ENCODE peak calls at places on chromosomes 1 and 21, in nine cellular contexts. A is IMR-90; Q is esophagus squamous epithelium; N is endothelial cell of umbilical vein; O is stomach; J is brain microvascular endothelial cell; Z is H9; Y is WTC11; W is CD8-positive, alpha-beta T cell. M is an unnamed sample.

GRCh38 chr21:43866233-43866632 is 1.2 kb downstream of the AGPAT3 start:
- DNase-seq in A (peak), Q (no peak), N (no peak), O (no peak), J (peak), Z (no peak), Y (no peak), W (peak), M (no peak)

GRCh38 chr1:91742848-91743292 is 143.1 kb downstream of the TGFBR3 start:
- DNase-seq in A (peak), Q (no peak), N (peak), O (no peak), J (peak), Z (no peak), Y (no peak), W (no peak), M (no peak)

GRCh38 chr1:110438883-110439282 is 12.1 kb upstream of the PROK1 start:
- DNase-seq in A (peak), Q (no peak), N (peak), O (no peak), J (no peak), Z (no peak), Y (no peak), W (no peak), M (no peak)

GRCh38 chr21:43204638-43205037 is 35.8 kb downstream of the CRYAA start:
- DNase-seq in A (no peak), Q (no peak), N (no peak), O (no peak), J (no peak), Z (no peak), Y (no peak), W (no peak), M (peak)

GRCh38 chr1:190578015-190578414 is 100.4 kb upstream of the BRINP3 start:
- DNase-seq in A (no peak), Q (no peak), N (no peak), O (no peak), J (no peak), Z (no peak), Y (no peak), W (no peak), M (no peak)

GRCh38 chr21:31151682-31152081 is 113.4 kb upstream of the KRTAP19-8 start:
- DNase-seq in A (no peak), Q (no peak), N (no peak), O (no peak), J (no peak), Z (no peak), Y (no peak), W (no peak), M (no peak)

GRCh38 chr1:10788592-10789006 is 7.8 kb downstream of the CASZ1 start:
- DNase-seq in A (no peak), Q (no peak), N (peak), O (peak), J (no peak), Z (peak), Y (peak), W (no peak), M (no peak)

GRCh38 chr1:157494093-157494492 is 58.2 kb downstream of the FCRL5 start:
- DNase-seq in A (no peak), Q (no peak), N (no peak), O (no peak), J (no peak), Z (no peak), Y (no peak), W (no peak), M (no peak)

GRCh38 chr1:196896355-196896754 is 8.5 kb downstream of the CFHR4 start:
- DNase-seq in A (no peak), Q (no peak), N (no peak), O (no peak), J (no peak), Z (no peak), Y (no peak), W (no peak), M (no peak)

GRCh38 chr1:235403598-235403997 is 36.4 kb downstream of the TBCE start:
- DNase-seq in A (no peak), Q (no peak), N (no peak), O (no peak), J (no peak), Z (no peak), Y (no peak), W (no peak), M (no peak)

GRCh38 chr1:61742620-61743431 is 546 bp downstream of the PATJ start:
- DNase-seq in A (peak), Q (no peak), N (peak), O (peak), J (no peak), Z (peak), Y (peak), W (no peak), M (peak)

GRCh38 chr1:204073837-204074273 is 940 bp downstream of the SOX13 start:
- DNase-seq in A (no peak), Q (no peak), N (no peak), O (no peak), J (no peak), Z (no peak), Y (no peak), W (no peak), M (no peak)

GRCh38 chr1:204075116-204075636 is 2.3 kb downstream of the SOX13 start:
- DNase-seq in A (no peak), Q (no peak), N (no peak), O (peak), J (no peak), Z (no peak), Y (no peak), W (no peak), M (no peak)

GRCh38 chr1:204070895-204071294 is 2.0 kb upstream of the SOX13 start:
- DNase-seq in A (no peak), Q (no peak), N (no peak), O (no peak), J (no peak), Z (no peak), Y (no peak), W (no peak), M (no peak)

GRCh38 chr1:204074274-204075115 is 1.6 kb downstream of the SOX13 start:
- DNase-seq in A (peak), Q (no peak), N (peak), O (peak), J (peak), Z (peak), Y (no peak), W (no peak), M (no peak)

GRCh38 chr1:204072951-204073836 is at the start of gene SOX13:
- DNase-seq in A (peak), Q (no peak), N (peak), O (peak), J (peak), Z (peak), Y (peak), W (no peak), M (no peak)
- TF ChIP-seq CTCF in A (peak), Q (no peak), N (peak), O (no peak), J (peak), Z (peak), Y (no peak), W (no peak), M (peak)

GRCh38 chr1:214584805-214585766 is 17.9 kb upstream of the CENPF start:
- DNase-seq in A (peak), Q (no peak), N (peak), O (no peak), J (no peak), Z (no peak), Y (no peak), W (no peak), M (no peak)
- TF ChIP-seq CTCF in A (peak), Q (peak), N (peak), O (no peak), J (peak), Z (peak), Y (peak), W (peak), M (peak)

GRCh38 chr1:5505944-5506343 is 486.3 kb downstream of the NPHP4 start:
- DNase-seq in A (no peak), Q (no peak), N (no peak), O (no peak), J (no peak), Z (no peak), Y (no peak), W (no peak), M (no peak)

GRCh38 chr1:5502310-5503194 is 489.7 kb downstream of the NPHP4 start:
- DNase-seq in A (no peak), Q (no peak), N (no peak), O (no peak), J (no peak), Z (no peak), Y (no peak), W (no peak), M (no peak)

GRCh38 chr1:5506634-5507033 is 485.6 kb downstream of the NPHP4 start:
- DNase-seq in A (no peak), Q (no peak), N (no peak), O (no peak), J (no peak), Z (no peak), Y (no peak), W (no peak), M (no peak)

GRCh38 chr1:5503556-5504363 is 488.5 kb downstream of the NPHP4 start:
- DNase-seq in A (no peak), Q (no peak), N (no peak), O (no peak), J (no peak), Z (no peak), Y (no peak), W (no peak), M (no peak)

DNA sequence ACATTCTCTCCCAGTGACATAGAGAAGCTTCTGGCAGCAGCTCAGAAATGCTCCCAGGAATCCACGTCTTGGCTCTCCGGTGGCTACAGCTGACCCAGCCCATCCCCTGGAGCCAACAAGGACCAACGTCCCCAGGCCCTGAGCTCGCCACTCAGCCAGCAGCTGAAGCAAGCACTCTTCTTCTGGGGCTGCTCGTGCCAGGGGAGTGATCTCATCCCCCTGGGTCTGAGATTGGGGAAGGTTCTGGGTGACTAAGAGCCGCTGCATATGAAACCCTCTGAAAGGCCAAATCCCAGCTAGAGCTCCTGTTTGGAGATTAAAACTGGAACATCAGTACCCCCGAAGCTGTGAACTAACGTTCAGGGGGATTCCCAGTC is 487.9 kb downstream of the NPHP4 start:
- DNase-seq in A (no peak), Q (no peak), N (no peak), O (no peak), J (no peak), Z (no peak), Y (no peak), W (no peak), M (no peak)
- TF ChIP-seq CTCF in A (no peak), Q (no peak), N (no peak), O (no peak), J (no peak), Z (no peak), Y (no peak), W (no peak), M (no peak)

GRCh38 chr1:1407957-1408318 is 845 bp upstream of the MRPL20 start:
- DNase-seq in A (no peak), Q (no peak), N (no peak), O (no peak), J (no peak), Z (no peak), Y (no peak), W (no peak), M (no peak)

GRCh38 chr1:1406821-1407100 is 332 bp downstream of the MRPL20 start:
- DNase-seq in A (no peak), Q (no peak), N (no peak), O (no peak), J (no peak), Z (no peak), Y (no peak), W (no peak), M (no peak)

GRCh38 chr1:1403543-1404112 is 3.5 kb downstream of the MRPL20 start:
- DNase-seq in A (no peak), Q (no peak), N (no peak), O (no peak), J (no peak), Z (no peak), Y (no peak), W (no peak), M (no peak)

GRCh38 chr1:1406101-1406820 is 832 bp downstream of the MRPL20 start:
- DNase-seq in A (no peak), Q (no peak), N (no peak), O (no peak), J (no peak), Z (no peak), Y (no peak), W (no peak), M (no peak)

DNA sequence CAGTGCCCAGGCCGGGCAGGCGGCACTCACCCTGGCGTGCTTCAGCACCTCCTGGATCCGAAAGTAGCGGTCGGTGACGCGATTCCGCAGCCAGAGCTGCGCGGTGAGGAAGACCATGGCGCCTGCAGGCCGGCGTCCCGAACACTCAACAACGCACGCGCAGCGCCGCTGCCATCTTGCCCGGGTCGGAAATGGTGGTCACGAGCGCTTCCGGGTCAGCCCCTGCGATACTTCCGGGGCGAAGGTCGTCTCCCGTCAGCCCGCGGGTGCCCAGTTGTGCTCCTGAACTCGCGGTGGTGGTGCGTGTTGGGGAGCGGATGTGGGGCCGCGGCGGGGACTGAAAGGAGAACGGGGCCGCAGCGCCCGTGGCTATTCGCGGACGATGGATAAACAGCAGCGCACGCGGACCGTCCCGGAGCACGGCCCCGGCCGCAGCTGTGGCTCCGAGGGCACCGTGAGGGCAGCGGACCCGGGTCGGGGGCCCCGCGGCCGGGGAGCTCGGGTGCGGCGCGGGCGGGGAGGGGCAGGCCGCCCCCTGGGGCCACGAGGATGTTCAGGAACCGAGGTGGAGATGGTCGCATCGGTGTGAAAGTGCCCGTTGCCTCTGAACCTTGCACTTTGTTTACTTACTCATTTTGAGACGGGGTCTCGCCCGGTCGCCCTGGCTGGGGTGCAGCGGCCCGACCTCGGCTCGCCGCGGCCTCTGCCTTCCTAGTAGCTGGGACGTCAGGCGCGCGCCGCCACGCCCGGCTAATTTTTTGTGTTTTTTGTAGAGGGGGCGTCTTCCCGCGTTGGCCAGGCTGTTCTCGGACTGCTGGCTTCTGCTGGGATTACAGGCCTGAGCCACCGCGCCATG is at the start of gene MRPL20:
- DNase-seq in A (peak), Q (peak), N (peak), O (peak), J (peak), Z (peak), Y (peak), W (peak), M (peak)
- TF ChIP-seq CTCF in A (peak), Q (no peak), N (peak), O (no peak), J (peak), Z (peak), Y (no peak), W (no peak), M (peak)